ENCODE peak calls at places on chromosomes 13 and 19, in eight cellular contexts. M, X, Q, K, C, N, V and Y are unnamed samples.

GRCh38 chr19:45670670-45671453 is 2.8 kb downstream of the GIPR start:
- DNase-seq in V (no peak), X (no peak), M (peak), Q (peak), K (peak), C (peak), N (peak), Y (peak)

GRCh38 chr19:40443131-40443929 is 805 bp downstream of the SERTAD3 start:
- DNase-seq in M (peak), N (peak), K (peak), C (peak), V (peak), X (peak), Q (peak), Y (peak)

GRCh38 chr19:45152504-45153338 is 8.1 kb downstream of the NKPD1 start:
- DNase-seq in N (peak), K (no peak), M (peak), X (no peak), C (no peak), Q (peak), V (no peak), Y (no peak)

GRCh38 chr13:46355088-46355468 is 32.0 kb downstream of the RUBCNL start:
- DNase-seq in Q (no peak), X (no peak), V (no peak), M (no peak), K (no peak), N (no peak), C (no peak), Y (no peak)

GRCh38 chr19:4557971-4558941 is 1.2 kb downstream of the SEMA6B start:
- DNase-seq in M (no peak), N (peak), Q (no peak), C (no peak), K (peak), X (no peak), V (no peak), Y (no peak)

GRCh38 chr13:45873491-45874360 is 22.2 kb upstream of the SIAH3 start:
- DNase-seq in K (no peak), X (no peak), C (peak), Q (no peak), N (no peak), M (no peak), V (no peak), Y (no peak)

GRCh38 chr19:13098291-13099072 is 4.2 kb downstream of the LYL1 start:
- DNase-seq in N (no peak), X (no peak), K (no peak), Q (no peak), M (no peak), C (no peak), V (no peak), Y (no peak)

GRCh38 chr13:35684432-35684831 is 207.9 kb upstream of the MAB21L1 start:
- DNase-seq in C (no peak), N (no peak), K (no peak), Q (no peak), M (no peak), X (no peak), V (no peak), Y (no peak)

GRCh38 chr13:29210676-29211075 is 384.8 kb downstream of the SLC7A1 start:
- DNase-seq in Q (no peak), X (no peak), V (no peak), M (no peak), C (no peak), N (no peak), K (no peak), Y (no peak)

GRCh38 chr19:13212759-13213330 is 62.6 kb downstream of the IER2 start:
- DNase-seq in C (no peak), M (peak), V (peak), N (peak), K (peak), X (peak), Q (peak), Y (peak)

GRCh38 chr13:26653310-26653709 is 95.8 kb downstream of the WASF3 start:
- DNase-seq in X (no peak), Q (no peak), C (no peak), M (no peak), N (no peak), V (no peak), K (no peak), Y (no peak)

GRCh38 chr19:52722062-52723005 is 12.5 kb downstream of the ZNF611 start:
- DNase-seq in X (no peak), M (no peak), K (no peak), Q (no peak), C (peak), V (no peak), N (no peak), Y (no peak)

GRCh38 chr19:19259741-19260140 is 13.4 kb downstream of the TM6SF2 start:
- DNase-seq in Q (no peak), X (no peak), V (peak), N (no peak), M (no peak), C (peak), K (no peak), Y (no peak)

GRCh38 chr13:36096411-36097184 is 34.6 kb downstream of the DCLK1 start:
- DNase-seq in V (no peak), X (no peak), N (no peak), M (no peak), K (no peak), C (peak), Q (no peak), Y (no peak)

GRCh38 chr13:114107686-114108081 is 24.7 kb downstream of the RASA3 start:
- DNase-seq in M (peak), K (no peak), X (no peak), C (no peak), N (no peak), V (no peak), Q (no peak), Y (peak)

GRCh38 chr19:40530091-40530901 is 46.4 kb upstream of the SHKBP1 start:
- DNase-seq in K (no peak), V (no peak), C (peak), X (no peak), Q (peak), N (peak), M (no peak), Y (no peak)

GRCh38 chr13:100796463-100796862 is 121.9 kb upstream of the TMTC4 start:
- DNase-seq in V (no peak), Q (no peak), M (no peak), K (no peak), C (no peak), N (no peak), X (no peak), Y (no peak)

GRCh38 chr19:35902870-35903475 is 644 bp downstream of the HCST start:
- DNase-seq in X (no peak), M (no peak), C (no peak), K (no peak), V (no peak), Q (no peak), N (no peak), Y (no peak)

GRCh38 chr19:45768644-45769053 is 403 bp downstream of the SIX5 start:
- DNase-seq in Q (no peak), X (no peak), C (no peak), N (peak), V (no peak), M (peak), K (no peak), Y (no peak)

GRCh38 chr19:58009666-58010301 is 7.2 kb upstream of the ZNF606 start:
- DNase-seq in V (peak), C (peak), K (peak), X (peak), N (peak), Q (no peak), M (peak), Y (no peak)

GRCh38 chr13:42696191-42696590 is 85.2 kb upstream of the FAM216B start:
- DNase-seq in M (no peak), C (peak), X (no peak), V (no peak), N (no peak), K (no peak), Q (no peak), Y (no peak)

GRCh38 chr13:19794552-19795143 is 11.9 kb upstream of the PSPC1 start:
- DNase-seq in X (no peak), N (no peak), V (peak), C (no peak), Q (no peak), K (no peak), M (no peak), Y (no peak)

GRCh38 chr13:95608640-95609280 is 35.7 kb downstream of the DZIP1 start:
- DNase-seq in N (no peak), M (no peak), X (no peak), Q (no peak), K (no peak), C (no peak), V (no peak), Y (no peak)